ENCODE peak calls at places on chromosomes 13 and 19, in six cellular contexts. K is sigmoid colon, P is endothelial cell of umbilical vein, U is breast epithelium, W is K562, L is H1. G is an unnamed sample. For H3K9me3, the result is how much of the 10 kb centered on the place peaks cover.

GRCh38 chr13:49679244-49679643 is 12.0 kb downstream of the EBPL start:
- DNase-seq in L (no peak), W (no peak), U (no peak), K (no peak), P (peak), G (no peak)

GRCh38 chr19:49596954-49597702 is 6.1 kb downstream of the PRR12 start:
- DNase-seq in K (no peak), P (no peak), U (no peak), W (peak), L (no peak), G (no peak)

GRCh38 chr13:49976314-49977258 is 20.3 kb upstream of the TRIM13 start:
- DNase-seq in W (peak), P (peak), U (peak), K (peak), L (no peak), G (peak)

GRCh38 chr19:41993612-41994483 is at the start of gene ATP1A3:
- DNase-seq in P (peak), W (peak), L (no peak), K (no peak), U (no peak), G (peak)

GRCh38 chr13:105598551-105598950 is 936.9 kb downstream of the EFNB2 start:
- DNase-seq in U (no peak), K (no peak), P (no peak), L (no peak), W (no peak), G (no peak)

GRCh38 chr13:22114630-22115311 is 443.9 kb downstream of the FGF9 start:
- DNase-seq in P (no peak), L (no peak), W (no peak), U (no peak), K (no peak), G (no peak)

GRCh38 chr19:7363225-7363624 is 14.5 kb downstream of the ARHGEF18 start:
- DNase-seq in U (no peak), P (no peak), L (no peak), W (no peak), K (no peak), G (no peak)

GRCh38 chr19:31261651-31262331 is 87.4 kb downstream of the TSHZ3 start:
- DNase-seq in K (no peak), L (no peak), P (no peak), W (no peak), U (no peak), G (no peak)

GRCh38 chr19:14472202-14472961 is 2.8 kb downstream of the PTGER1 start:
- DNase-seq in P (peak), L (no peak), U (peak), K (no peak), W (peak), G (peak)

GRCh38 chr13:36986462-36987240 is 12.5 kb downstream of the ALG5 start:
- DNase-seq in P (peak), U (no peak), W (no peak), L (no peak), K (no peak), G (no peak)

GRCh38 chr19:31340059-31341025 is 8.9 kb downstream of the TSHZ3 start:
- DNase-seq in L (no peak), K (no peak), U (no peak), P (no peak), W (no peak), G (no peak)

GRCh38 chr13:27359203-27359821 is 65.1 kb upstream of the GTF3A start:
- DNase-seq in K (peak), W (peak), P (peak), L (no peak), U (peak), G (peak)

GRCh38 chr13:29771247-29771646 is 79.2 kb downstream of the UBL3 start:
- DNase-seq in L (no peak), W (no peak), K (no peak), U (no peak), P (peak), G (no peak)

GRCh38 chr13:28866932-28867331 is 46.8 kb downstream of the MTUS2 start:
- DNase-seq in U (no peak), K (no peak), W (no peak), L (no peak), P (no peak), G (no peak)

GRCh38 chr19:13117772-13118423 is at the start of gene NACC1:
- DNase-seq in P (peak), U (peak), W (peak), K (peak), L (peak), G (peak)

GRCh38 chr13:41061075-41061913 is at the start of gene WBP4:
- DNase-seq in P (peak), K (peak), W (peak), U (peak), L (peak), G (peak)

GRCh38 chr13:107866666-107867623 is 348.4 kb downstream of the LIG4 start:
- DNase-seq in P (peak), W (peak), U (no peak), L (no peak), K (no peak), G (no peak)

GRCh38 chr13:101654916-101655315 is 202.4 kb downstream of the ITGBL1 start:
- DNase-seq in U (no peak), L (no peak), K (no peak), W (no peak), P (no peak), G (no peak)

GRCh38 chr13:43074824-43075510 is 51.6 kb downstream of the DNAJC15 start:
- DNase-seq in U (no peak), K (no peak), W (no peak), P (no peak), L (no peak), G (no peak)

GRCh38 chr13:102707465-102707864 is 12.6 kb upstream of the METTL21C start:
- DNase-seq in U (no peak), L (no peak), W (no peak), P (peak), K (no peak), G (no peak)

GRCh38 chr13:52169839-52170238 is 10.4 kb upstream of the NEK3 start:
- DNase-seq in L (no peak), K (no peak), U (no peak), P (no peak), W (no peak), G (no peak)

GRCh38 chr13:43360911-43361605 is 337.7 kb downstream of the DNAJC15 start:
- DNase-seq in W (no peak), K (no peak), U (no peak), L (no peak), P (no peak), G (no peak)

GRCh38 chr19:35710784-35711723 is 6.7 kb downstream of the ZBTB32 start:
- DNase-seq in W (no peak), L (no peak), K (no peak), U (no peak), P (no peak), G (no peak)

GRCh38 chr13:48220592-48221300 is 12.3 kb upstream of the ITM2B start:
- DNase-seq in K (no peak), P (no peak), U (no peak), L (no peak), W (no peak), G (no peak)

GRCh38 chr19:57870225-57870624 is 18.6 kb downstream of the ZNF814 start:
- DNase-seq in U (no peak), K (no peak), P (no peak), L (no peak), W (no peak), G (no peak)
- H3K9me3 ChIP-seq in U (half or more), K (under half), P (under half), L (under half), W (under half), G (half or more)

DNA sequence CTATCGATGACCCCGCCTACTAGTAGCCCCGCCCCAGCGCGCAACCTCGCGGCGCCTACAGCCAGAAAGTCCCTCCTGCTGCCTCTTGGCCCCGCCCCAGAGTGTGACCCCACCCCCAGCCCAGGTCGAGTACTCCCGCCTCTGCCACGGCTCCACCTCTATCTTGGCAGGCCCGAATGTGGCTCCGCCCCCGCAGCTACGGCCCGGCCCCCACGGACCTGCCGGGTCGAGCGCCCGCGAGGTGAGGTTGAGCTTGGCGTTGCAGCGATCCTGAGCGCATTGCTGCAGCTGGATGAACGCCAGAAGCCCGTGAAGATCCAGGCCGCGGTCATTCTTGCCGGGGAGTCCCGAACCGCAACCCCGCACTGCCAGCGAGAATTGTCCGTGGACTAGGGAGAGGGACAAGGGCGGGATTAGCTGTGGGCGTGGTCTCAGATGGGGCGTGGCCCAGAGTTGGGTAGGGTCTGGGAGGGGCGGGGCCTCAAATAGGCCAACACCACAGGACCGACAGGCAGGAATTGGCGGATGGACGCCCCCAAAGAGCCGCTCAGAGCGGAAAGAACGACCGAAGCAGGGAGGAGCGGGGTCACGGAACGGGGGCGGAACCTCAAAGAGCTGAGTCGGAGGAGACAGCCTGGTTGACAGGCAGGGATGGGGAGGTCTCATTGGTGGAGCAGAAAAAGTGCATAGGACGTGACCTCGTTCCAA is 1.9 kb downstream of the LYPD3 start:
- DNase-seq in W (peak), U (peak), L (peak), P (peak), K (peak), G (peak)
- TF ChIP-seq POLR2AphosphoS5 in W (no peak), U (peak), L (no peak), P (no peak), K (peak), G (no peak)

GRCh38 chr19:15928321-15928720 is 6.0 kb downstream of the CYP4F11 start:
- DNase-seq in L (no peak), P (no peak), U (no peak), W (no peak), K (no peak), G (no peak)

GRCh38 chr19:15922021-15922420 is 12.3 kb downstream of the CYP4F11 start:
- DNase-seq in P (no peak), U (no peak), K (no peak), L (no peak), W (no peak), G (no peak)

GRCh38 chr19:15923702-15924101 is 10.6 kb downstream of the CYP4F11 start:
- DNase-seq in U (no peak), L (no peak), K (no peak), W (no peak), P (no peak), G (peak)

DNA sequence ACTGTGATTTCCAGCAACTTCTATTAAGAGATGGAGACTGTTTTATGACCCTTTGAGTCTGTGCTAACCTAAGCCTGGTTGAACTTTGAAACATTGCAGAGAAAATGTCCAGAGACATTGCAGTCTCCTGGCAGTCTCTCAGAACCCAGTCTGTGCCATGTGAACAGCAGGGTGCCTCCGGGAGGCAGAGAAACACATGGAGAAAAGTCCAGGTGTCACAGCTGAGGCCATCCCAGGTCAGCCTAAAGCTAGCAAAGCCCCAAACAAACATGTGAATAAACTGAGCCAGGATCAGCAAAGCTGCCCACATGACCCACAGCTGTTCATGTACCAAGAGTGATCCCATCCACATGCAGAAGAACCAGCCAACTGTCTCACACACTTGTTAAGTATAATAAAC is 7.8 kb downstream of the CYP4F11 start:
- DNase-seq in L (no peak), K (no peak), P (no peak), U (no peak), W (no peak), G (no peak)
- H3K9me3 ChIP-seq in L (half or more), K (under half), P (under half), U (under half), W (under half), G (under half)

GRCh38 chr19:45528149-45528743 is 21.0 kb downstream of the VASP start:
- DNase-seq in L (peak), W (peak), U (no peak), P (no peak), K (no peak), G (no peak)

GRCh38 chr19:45527731-45528130 is 20.5 kb downstream of the VASP start:
- DNase-seq in P (no peak), W (peak), U (no peak), L (no peak), K (no peak), G (no peak)

GRCh38 chr19:45528744-45529453 is 21.6 kb downstream of the VASP start:
- DNase-seq in W (peak), K (no peak), P (no peak), U (peak), L (peak), G (peak)

GRCh38 chr19:45526143-45526542 is 18.9 kb downstream of the VASP start:
- DNase-seq in L (peak), P (peak), U (no peak), W (peak), K (peak), G (peak)

DNA sequence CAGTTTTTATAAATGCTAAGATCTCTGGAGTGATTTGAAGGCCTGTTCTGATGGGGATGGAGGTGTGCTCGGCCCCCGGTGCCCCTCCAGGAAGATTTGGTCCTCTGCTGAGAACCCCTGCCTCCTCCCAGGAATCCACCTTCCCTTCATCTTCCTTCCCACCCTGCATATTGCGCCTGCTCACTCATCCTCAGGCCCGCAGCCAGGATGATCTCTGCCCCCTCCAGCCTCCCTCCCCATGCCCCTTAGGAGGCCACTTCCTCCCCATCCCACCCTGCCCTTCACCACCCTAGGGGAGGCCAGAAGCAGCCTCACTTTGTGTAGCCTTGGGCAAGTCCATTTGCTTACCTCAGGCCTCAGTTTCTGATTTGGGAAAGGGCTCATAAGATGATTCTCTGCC is 19.7 kb downstream of the VASP start:
- DNase-seq in K (no peak), P (no peak), U (no peak), W (no peak), L (no peak), G (no peak)
- TF ChIP-seq POLR2AphosphoS5 in K (no peak), P (no peak), U (no peak), W (peak), L (no peak), G (no peak)

GRCh38 chr19:36819130-36819630 is 19.0 kb downstream of the ZNF790 start:
- DNase-seq in L (no peak), U (no peak), P (no peak), K (no peak), W (no peak), G (no peak)
- H3K9me3 ChIP-seq in L (half or more), U (half or more), P (under half), K (half or more), W (under half), G (half or more)

GRCh38 chr19:10660346-10660745 is 6.2 kb downstream of the ILF3 start:
- DNase-seq in W (no peak), U (no peak), L (no peak), K (no peak), P (no peak), G (no peak)

GRCh38 chr19:10661946-10662345 is 7.8 kb downstream of the ILF3 start:
- DNase-seq in U (no peak), P (no peak), L (no peak), W (no peak), K (no peak), G (no peak)

GRCh38 chr19:10667867-10668266 is 13.7 kb downstream of the ILF3 start:
- DNase-seq in L (no peak), U (no peak), P (no peak), K (no peak), W (no peak), G (no peak)

GRCh38 chr19:10662384-10663251 is 8.5 kb downstream of the ILF3 start:
- DNase-seq in P (no peak), U (no peak), W (no peak), K (no peak), L (no peak), G (no peak)
- TF ChIP-seq POLR2AphosphoS5 in P (no peak), U (no peak), W (no peak), K (no peak), L (peak), G (no peak)

GRCh38 chr13:62879071-62879470 is 1463.4 kb upstream of the PCDH20 start:
- DNase-seq in K (no peak), L (no peak), U (no peak), P (no peak), W (no peak), G (no peak)
- H3K9me3 ChIP-seq in K (under half), L (under half), U (under half), P (under half), W (under half), G (under half)

GRCh38 chr13:98842858-98843481 is 90.5 kb upstream of the SLC15A1 start:
- DNase-seq in K (peak), L (no peak), P (peak), W (peak), U (no peak), G (peak)
- TF ChIP-seq POLR2AphosphoS5 in K (no peak), L (no peak), P (no peak), W (no peak), U (no peak), G (no peak)